ENCODE peak calls at places on chromosomes 12 and 14, in ten cellular contexts. One of them, this sample, is unnamed.

GRCh38 chr12:52645120-52645761 is 6.8 kb downstream of the KRT2 start:
- DNase-seq in K562: peak; percentile 27
- DNase-seq in GM23338: no peak
- DNase-seq in stomach: no peak
- DNase-seq in upper lobe of left lung: no peak
- DNase-seq in HCT116: no peak
- DNase-seq in Panc1: no peak
- DNase-seq in GM12878: no peak
- DNase-seq in spleen: no peak
- DNase-seq in sigmoid colon: no peak
- DNase-seq in this sample: no peak

GRCh38 chr12:128078311-128078851 is 188.6 kb upstream of the TMEM132C start:
- DNase-seq in stomach: no peak
- DNase-seq in spleen: no peak
- DNase-seq in sigmoid colon: no peak
- DNase-seq in HCT116: no peak
- DNase-seq in GM12878: no peak
- DNase-seq in K562: no peak
- DNase-seq in GM23338: no peak
- DNase-seq in upper lobe of left lung: no peak
- DNase-seq in Panc1: no peak
- DNase-seq in this sample: no peak

GRCh38 chr12:2194571-2194970 is 141.8 kb downstream of the CACNA1C start:
- DNase-seq in Panc1: no peak
- DNase-seq in spleen: no peak
- DNase-seq in stomach: no peak
- DNase-seq in GM23338: no peak
- DNase-seq in GM12878: no peak
- DNase-seq in sigmoid colon: peak; percentile 12
- DNase-seq in upper lobe of left lung: no peak
- DNase-seq in HCT116: no peak
- DNase-seq in K562: no peak
- DNase-seq in this sample: no peak

GRCh38 chr12:30968211-30968610 is 41.7 kb downstream of the TSPAN11 start:
- DNase-seq in sigmoid colon: no peak
- DNase-seq in spleen: peak; percentile 39
- DNase-seq in upper lobe of left lung: no peak
- DNase-seq in stomach: no peak
- DNase-seq in HCT116: no peak
- DNase-seq in GM12878: no peak
- DNase-seq in Panc1: no peak
- DNase-seq in GM23338: no peak
- DNase-seq in K562: no peak
- DNase-seq in this sample: no peak

GRCh38 chr12:42213023-42213422 is 25.0 kb downstream of the YAF2 start:
- DNase-seq in Panc1: no peak
- DNase-seq in upper lobe of left lung: no peak
- DNase-seq in HCT116: no peak
- DNase-seq in sigmoid colon: no peak
- DNase-seq in K562: no peak
- DNase-seq in spleen: no peak
- DNase-seq in GM12878: no peak
- DNase-seq in stomach: no peak
- DNase-seq in GM23338: no peak
- DNase-seq in this sample: peak; percentile 25

GRCh38 chr12:128609861-128610260 is 213.9 kb downstream of the SLC15A4 start:
- DNase-seq in Panc1: no peak
- DNase-seq in GM12878: no peak
- DNase-seq in stomach: no peak
- DNase-seq in sigmoid colon: peak; percentile 12
- DNase-seq in K562: no peak
- DNase-seq in HCT116: no peak
- DNase-seq in GM23338: no peak
- DNase-seq in spleen: no peak
- DNase-seq in upper lobe of left lung: no peak
- DNase-seq in this sample: no peak

GRCh38 chr12:57813111-57813970 is 5.2 kb downstream of the AVIL start:
- DNase-seq in upper lobe of left lung: no peak
- DNase-seq in sigmoid colon: no peak
- DNase-seq in spleen: peak; percentile 39
- DNase-seq in GM23338: no peak
- DNase-seq in stomach: no peak
- DNase-seq in GM12878: no peak
- DNase-seq in HCT116: no peak
- DNase-seq in K562: no peak
- DNase-seq in Panc1: no peak
- DNase-seq in this sample: no peak

GRCh38 chr12:54147186-54147585 is 41.6 kb downstream of the SMUG1 start:
- DNase-seq in HCT116: no peak
- DNase-seq in spleen: no peak
- DNase-seq in GM12878: no peak
- DNase-seq in K562: no peak
- DNase-seq in GM23338: no peak
- DNase-seq in sigmoid colon: no peak
- DNase-seq in Panc1: no peak
- DNase-seq in upper lobe of left lung: no peak
- DNase-seq in stomach: peak; percentile 82
- DNase-seq in this sample: no peak

GRCh38 chr14:79248771-79249170 is 962.5 kb downstream of the DIO2 start:
- DNase-seq in upper lobe of left lung: no peak
- DNase-seq in HCT116: no peak
- DNase-seq in stomach: no peak
- DNase-seq in GM12878: no peak
- DNase-seq in K562: no peak
- DNase-seq in spleen: no peak
- DNase-seq in GM23338: no peak
- DNase-seq in Panc1: no peak
- DNase-seq in sigmoid colon: no peak
- DNase-seq in this sample: no peak

GRCh38 chr14:105143451-105144230 is 24.9 kb downstream of the JAG2 start:
- DNase-seq in upper lobe of left lung: no peak
- DNase-seq in GM12878: no peak
- DNase-seq in GM23338: no peak
- DNase-seq in HCT116: no peak
- DNase-seq in Panc1: no peak
- DNase-seq in stomach: no peak
- DNase-seq in sigmoid colon: peak; percentile 60
- DNase-seq in K562: no peak
- DNase-seq in spleen: peak; percentile 58
- DNase-seq in this sample: peak; percentile 4

GRCh38 chr12:57250956-57251355 is at the start of gene STAC3:
- DNase-seq in GM23338: peak; percentile 35
- DNase-seq in GM12878: no peak
- DNase-seq in upper lobe of left lung: no peak
- DNase-seq in HCT116: no peak
- DNase-seq in spleen: no peak
- DNase-seq in K562: no peak
- DNase-seq in Panc1: no peak
- DNase-seq in sigmoid colon: no peak
- DNase-seq in stomach: no peak
- DNase-seq in this sample: no peak

GRCh38 chr12:100564090-100564489 is 9.4 kb upstream of the GAS2L3 start:
- DNase-seq in HCT116: no peak
- DNase-seq in stomach: no peak
- DNase-seq in sigmoid colon: no peak
- DNase-seq in spleen: no peak
- DNase-seq in GM12878: no peak
- DNase-seq in Panc1: no peak
- DNase-seq in K562: no peak
- DNase-seq in GM23338: peak; percentile 17
- DNase-seq in upper lobe of left lung: no peak
- DNase-seq in this sample: no peak

GRCh38 chr12:68749443-68749842 is 3.5 kb downstream of the SLC35E3 start:
- DNase-seq in HCT116: no peak
- DNase-seq in stomach: no peak
- DNase-seq in upper lobe of left lung: no peak
- DNase-seq in K562: no peak
- DNase-seq in GM12878: no peak
- DNase-seq in Panc1: no peak
- DNase-seq in sigmoid colon: no peak
- DNase-seq in spleen: no peak
- DNase-seq in GM23338: no peak
- DNase-seq in this sample: no peak

GRCh38 chr14:23067847-23068791 is 10.8 kb upstream of the CDH24 start:
- DNase-seq in HCT116: no peak
- DNase-seq in K562: peak; percentile 35
- DNase-seq in Panc1: no peak
- DNase-seq in upper lobe of left lung: peak; percentile 12
- DNase-seq in sigmoid colon: no peak
- DNase-seq in spleen: no peak
- DNase-seq in GM12878: no peak
- DNase-seq in stomach: no peak
- DNase-seq in GM23338: no peak
- DNase-seq in this sample: no peak

DNA sequence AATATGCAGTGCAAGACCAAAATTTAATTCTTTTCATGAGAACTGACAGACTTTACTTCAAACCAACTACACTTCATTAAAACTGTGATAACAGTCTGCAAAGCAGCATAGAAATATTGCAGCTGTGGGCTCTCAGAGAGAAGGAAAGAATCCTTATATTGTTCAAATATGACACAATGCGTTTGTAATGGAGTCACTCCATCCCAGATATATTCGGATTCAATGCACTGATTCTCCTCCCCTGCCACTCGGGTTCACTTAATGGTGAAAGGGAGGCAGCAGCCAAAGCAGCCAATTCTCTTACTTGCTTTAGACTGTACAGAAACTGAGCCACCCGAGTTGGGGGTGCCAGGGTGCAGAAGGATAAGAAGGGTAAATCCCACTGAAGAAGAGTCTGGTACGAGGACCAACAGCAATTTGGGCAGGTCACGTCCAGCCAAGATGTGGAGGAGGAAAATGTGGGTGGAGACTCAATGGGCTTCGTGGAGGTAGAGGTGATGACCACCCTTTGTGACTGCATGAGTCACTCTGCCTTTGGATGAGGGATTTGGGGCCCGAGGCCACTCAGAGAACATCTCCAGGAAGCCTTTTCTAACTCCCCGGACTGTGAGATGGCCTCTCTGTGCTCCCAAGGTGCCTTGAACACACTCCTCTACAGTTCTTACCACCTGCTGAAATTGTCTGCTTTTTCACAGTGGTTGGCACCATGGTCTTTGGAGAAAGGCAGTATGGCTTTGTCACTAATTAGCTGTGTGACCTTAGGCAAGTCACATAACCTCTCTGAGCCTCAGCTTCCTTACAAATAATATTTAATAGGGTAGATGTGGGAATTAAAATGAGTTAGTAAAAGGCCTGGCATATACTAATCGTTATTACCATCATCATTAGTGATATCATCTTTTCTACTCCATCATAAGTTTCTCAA is 67.2 kb upstream of the ARHGAP5 start:
- DNase-seq in sigmoid colon: no peak
- DNase-seq in GM23338: no peak
- DNase-seq in GM12878: no peak
- DNase-seq in spleen: no peak
- DNase-seq in HCT116: no peak
- DNase-seq in K562: no peak
- DNase-seq in upper lobe of left lung: no peak
- DNase-seq in Panc1: no peak
- DNase-seq in stomach: no peak
- DNase-seq in this sample: no peak
- H3K4me1 ChIP-seq in sigmoid colon: no peaks in the 10 kb centered on the region
- H3K4me1 ChIP-seq in GM23338: peaks cover 7% of the 10 kb centered on the region
- H3K4me1 ChIP-seq in GM12878: no peaks in the 10 kb centered on the region
- H3K4me1 ChIP-seq in spleen: no peaks in the 10 kb centered on the region
- H3K4me1 ChIP-seq in HCT116: peaks cover 23% of the 10 kb centered on the region
- H3K4me1 ChIP-seq in K562: peaks cover 20% of the 10 kb centered on the region
- H3K4me1 ChIP-seq in upper lobe of left lung: no peaks in the 10 kb centered on the region
- H3K4me1 ChIP-seq in Panc1: peaks cover 19% of the 10 kb centered on the region
- H3K4me1 ChIP-seq in stomach: no peaks in the 10 kb centered on the region
- H3K4me1 ChIP-seq in this sample: no peaks in the 10 kb centered on the region

DNA sequence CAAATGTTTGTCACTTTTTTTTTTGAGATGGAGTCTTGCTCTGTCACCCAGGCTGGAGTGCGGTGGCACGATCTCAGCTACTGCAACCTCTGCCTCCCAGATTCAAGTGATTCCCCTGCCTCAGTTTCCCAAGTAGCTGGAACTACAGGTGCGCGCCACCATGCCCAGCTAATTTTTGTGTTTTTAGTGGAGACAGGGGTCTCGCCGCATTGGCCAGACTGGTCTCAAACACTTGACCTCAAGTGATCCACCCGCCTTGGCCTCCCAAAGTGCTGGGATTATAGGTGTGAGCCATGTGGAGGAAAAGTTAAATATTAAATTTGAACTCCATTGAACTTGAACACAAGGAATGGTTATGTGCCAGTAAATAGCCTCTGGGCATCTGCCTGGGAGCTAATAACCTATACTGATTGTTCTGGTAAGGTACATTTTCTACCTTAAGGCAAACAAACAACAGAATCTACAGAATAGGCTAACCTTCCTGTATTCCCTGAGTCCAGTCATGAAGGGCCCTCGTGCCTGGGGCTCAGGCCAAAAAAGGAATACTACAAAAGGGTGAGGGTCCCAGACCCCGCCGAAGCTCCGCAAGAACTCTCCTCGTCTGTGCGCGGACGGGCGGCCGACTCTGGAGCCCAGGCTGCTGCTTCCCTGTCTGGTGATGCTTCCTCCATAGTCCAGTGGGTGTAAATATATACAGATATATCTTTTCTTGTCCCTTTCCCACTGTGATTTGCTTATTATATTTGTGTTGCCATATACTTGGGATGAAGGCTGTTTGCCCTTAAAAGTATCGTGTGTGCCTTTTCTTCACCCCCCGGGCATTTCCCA is 74.0 kb upstream of the EIF5 start:
- DNase-seq in stomach: peak; percentile 32
- DNase-seq in spleen: no peak
- DNase-seq in upper lobe of left lung: no peak
- DNase-seq in K562: no peak
- DNase-seq in GM23338: no peak
- DNase-seq in HCT116: no peak
- DNase-seq in sigmoid colon: no peak
- DNase-seq in GM12878: no peak
- DNase-seq in Panc1: no peak
- DNase-seq in this sample: peak; percentile 43
- H3K4me3 ChIP-seq in stomach: peak overlapping the region; percentile 48
- H3K4me3 ChIP-seq in spleen: peak overlapping the region; percentile 20
- H3K4me3 ChIP-seq in upper lobe of left lung: no peak overlapping the region
- H3K4me3 ChIP-seq in K562: peak overlapping the region; percentile 39
- H3K4me3 ChIP-seq in GM23338: no peak overlapping the region
- H3K4me3 ChIP-seq in HCT116: peak overlapping the region; percentile 63
- H3K4me3 ChIP-seq in sigmoid colon: peak overlapping the region; percentile 60
- H3K4me3 ChIP-seq in GM12878: no peak overlapping the region
- H3K4me3 ChIP-seq in Panc1: peak overlapping the region; percentile 54
- H3K4me3 ChIP-seq in this sample: peak overlapping the region; percentile 12

GRCh38 chr14:33736979-33737378 is 213.9 kb downstream of the EGLN3 start:
- DNase-seq in HCT116: no peak
- DNase-seq in spleen: no peak
- DNase-seq in stomach: no peak
- DNase-seq in K562: no peak
- DNase-seq in upper lobe of left lung: no peak
- DNase-seq in GM12878: no peak
- DNase-seq in sigmoid colon: no peak
- DNase-seq in Panc1: no peak
- DNase-seq in GM23338: no peak
- DNase-seq in this sample: no peak
- TF ChIP-seq POLR2AphosphoS5 in HCT116: no peak
- TF ChIP-seq POLR2AphosphoS5 in spleen: no peak
- TF ChIP-seq POLR2AphosphoS5 in stomach: no peak
- TF ChIP-seq POLR2AphosphoS5 in K562: no peak
- TF ChIP-seq POLR2AphosphoS5 in upper lobe of left lung: no peak
- TF ChIP-seq POLR2AphosphoS5 in GM12878: no peak
- TF ChIP-seq POLR2AphosphoS5 in sigmoid colon: no peak
- TF ChIP-seq POLR2AphosphoS5 in Panc1: no peak
- TF ChIP-seq POLR2AphosphoS5 in GM23338: no peak
- TF ChIP-seq POLR2AphosphoS5 in this sample: no peak

GRCh38 chr14:90644882-90645281 is 171.3 kb downstream of the TTC7B start:
- DNase-seq in GM23338: no peak
- DNase-seq in spleen: no peak
- DNase-seq in K562: no peak
- DNase-seq in HCT116: no peak
- DNase-seq in stomach: no peak
- DNase-seq in GM12878: no peak
- DNase-seq in Panc1: no peak
- DNase-seq in sigmoid colon: no peak
- DNase-seq in upper lobe of left lung: no peak
- DNase-seq in this sample: no peak
- H3K4me1 ChIP-seq in GM23338: peaks cover 27% of the 10 kb centered on the region
- H3K4me1 ChIP-seq in spleen: no peaks in the 10 kb centered on the region
- H3K4me1 ChIP-seq in K562: no peaks in the 10 kb centered on the region
- H3K4me1 ChIP-seq in HCT116: peaks cover 15% of the 10 kb centered on the region
- H3K4me1 ChIP-seq in stomach: peaks cover 50% of the 10 kb centered on the region
- H3K4me1 ChIP-seq in GM12878: no peaks in the 10 kb centered on the region
- H3K4me1 ChIP-seq in Panc1: no peaks in the 10 kb centered on the region
- H3K4me1 ChIP-seq in sigmoid colon: peaks cover 64% of the 10 kb centered on the region
- H3K4me1 ChIP-seq in upper lobe of left lung: peaks cover 21% of the 10 kb centered on the region
- H3K4me1 ChIP-seq in this sample: peaks cover 7% of the 10 kb centered on the region

This sample was measured in transverse colon.